ENCODE peak calls at places on chromosomes 6 and 20, in five cellular contexts. One of them, this sample, is unnamed.

GRCh38 chr6:56318851-56319250 is 71.5 kb upstream of the COL21A1 start:
- DNase-seq in A673: no peak
- DNase-seq in right cardiac atrium: no peak
- DNase-seq in upper lobe of right lung: no peak
- DNase-seq in GM23338: no peak
- DNase-seq in this sample: no peak

GRCh38 chr6:73511796-73512195 is 9.0 kb downstream of the EEF1A1 start:
- DNase-seq in upper lobe of right lung: no peak
- DNase-seq in GM23338: peak
- DNase-seq in right cardiac atrium: no peak
- DNase-seq in A673: no peak
- DNase-seq in this sample: peak

GRCh38 chr6:3731700-3732099 is 19.8 kb downstream of the PXDC1 start:
- DNase-seq in upper lobe of right lung: no peak
- DNase-seq in A673: no peak
- DNase-seq in right cardiac atrium: no peak
- DNase-seq in GM23338: no peak
- DNase-seq in this sample: no peak

GRCh38 chr20:63284544-63284949 is 8.4 kb upstream of the COL20A1 start:
- DNase-seq in A673: no peak
- DNase-seq in GM23338: no peak
- DNase-seq in right cardiac atrium: no peak
- DNase-seq in upper lobe of right lung: no peak
- DNase-seq in this sample: no peak

GRCh38 chr6:162670345-162670744 is 57.2 kb downstream of the PRKN start:
- DNase-seq in upper lobe of right lung: no peak
- DNase-seq in A673: no peak
- DNase-seq in right cardiac atrium: no peak
- DNase-seq in GM23338: no peak
- DNase-seq in this sample: no peak

GRCh38 chr6:170205534-170206316 is 85.2 kb downstream of the DLL1 start:
- DNase-seq in upper lobe of right lung: no peak
- DNase-seq in A673: no peak
- DNase-seq in right cardiac atrium: no peak
- DNase-seq in GM23338: no peak
- DNase-seq in this sample: peak

GRCh38 chr6:13915566-13916229 is 9.1 kb upstream of the RNF182 start:
- DNase-seq in GM23338: peak
- DNase-seq in right cardiac atrium: no peak
- DNase-seq in A673: no peak
- DNase-seq in upper lobe of right lung: no peak
- DNase-seq in this sample: no peak

GRCh38 chr6:121093928-121094327 is 240.4 kb downstream of the TBC1D32 start:
- DNase-seq in upper lobe of right lung: no peak
- DNase-seq in GM23338: no peak
- DNase-seq in A673: no peak
- DNase-seq in right cardiac atrium: no peak
- DNase-seq in this sample: no peak

GRCh38 chr20:31496761-31497295 is 17.4 kb upstream of the HM13 start:
- DNase-seq in right cardiac atrium: peak
- DNase-seq in upper lobe of right lung: no peak
- DNase-seq in A673: peak
- DNase-seq in GM23338: no peak
- DNase-seq in this sample: no peak

GRCh38 chr6:63537126-63537958 is 34.9 kb upstream of the LOC128125822 start:
- DNase-seq in GM23338: no peak
- DNase-seq in upper lobe of right lung: no peak
- DNase-seq in A673: peak
- DNase-seq in right cardiac atrium: no peak
- DNase-seq in this sample: no peak

GRCh38 chr6:149342525-149342924 is 25.0 kb downstream of the TAB2 start:
- DNase-seq in GM23338: no peak
- DNase-seq in A673: peak
- DNase-seq in right cardiac atrium: no peak
- DNase-seq in upper lobe of right lung: no peak
- DNase-seq in this sample: no peak

GRCh38 chr6:87401832-87402231 is 5.9 kb upstream of the CFAP206 start:
- DNase-seq in right cardiac atrium: no peak
- DNase-seq in A673: no peak
- DNase-seq in upper lobe of right lung: no peak
- DNase-seq in GM23338: no peak
- DNase-seq in this sample: no peak

GRCh38 chr20:2137552-2138201 is 36.0 kb downstream of the STK35 start:
- DNase-seq in GM23338: no peak
- DNase-seq in right cardiac atrium: no peak
- DNase-seq in upper lobe of right lung: no peak
- DNase-seq in A673: no peak
- DNase-seq in this sample: peak

GRCh38 chr6:167849846-167850459 is 23.2 kb downstream of the AFDN start:
- DNase-seq in A673: no peak
- DNase-seq in right cardiac atrium: no peak
- DNase-seq in upper lobe of right lung: no peak
- DNase-seq in GM23338: peak
- DNase-seq in this sample: no peak

GRCh38 chr6:99608059-99608885 is 1.6 kb downstream of the PRDM13 start:
- DNase-seq in GM23338: peak
- DNase-seq in upper lobe of right lung: no peak
- DNase-seq in right cardiac atrium: no peak
- DNase-seq in A673: no peak
- DNase-seq in this sample: no peak

GRCh38 chr20:54474866-54475265 is 527 bp upstream of the DOK5 start:
- DNase-seq in right cardiac atrium: no peak
- DNase-seq in A673: no peak
- DNase-seq in GM23338: peak
- DNase-seq in upper lobe of right lung: no peak
- DNase-seq in this sample: no peak

GRCh38 chr6:132007474-132008190 is 56.5 kb upstream of the CCN2 start:
- DNase-seq in A673: no peak
- DNase-seq in upper lobe of right lung: no peak
- DNase-seq in GM23338: no peak
- DNase-seq in right cardiac atrium: no peak
- DNase-seq in this sample: no peak

GRCh38 chr20:19817017-19817416 is 59.0 kb downstream of the RIN2 start:
- DNase-seq in upper lobe of right lung: no peak
- DNase-seq in GM23338: no peak
- DNase-seq in right cardiac atrium: peak
- DNase-seq in A673: no peak
- DNase-seq in this sample: peak

GRCh38 chr6:25266425-25267135 is 12.6 kb upstream of the CARMIL1 start:
- DNase-seq in A673: no peak
- DNase-seq in upper lobe of right lung: no peak
- DNase-seq in right cardiac atrium: no peak
- DNase-seq in GM23338: no peak
- DNase-seq in this sample: no peak

GRCh38 chr20:36218380-36219064 is 17.8 kb upstream of the AAR2 start:
- DNase-seq in right cardiac atrium: no peak
- DNase-seq in upper lobe of right lung: no peak
- DNase-seq in A673: no peak
- DNase-seq in GM23338: no peak
- DNase-seq in this sample: no peak

GRCh38 chr6:32271427-32271826 is 47.6 kb upstream of the NOTCH4 start:
- DNase-seq in GM23338: no peak
- DNase-seq in right cardiac atrium: no peak
- DNase-seq in A673: no peak
- DNase-seq in upper lobe of right lung: no peak
- DNase-seq in this sample: no peak

GRCh38 chr20:35899064-35899463 is 55.2 kb downstream of the SCAND1 start:
- DNase-seq in A673: no peak
- DNase-seq in GM23338: no peak
- DNase-seq in right cardiac atrium: no peak
- DNase-seq in upper lobe of right lung: no peak
- DNase-seq in this sample: no peak

GRCh38 chr20:38175221-38176030 is 10.4 kb upstream of the TGM2 start:
- DNase-seq in right cardiac atrium: no peak
- DNase-seq in GM23338: peak
- DNase-seq in A673: no peak
- DNase-seq in upper lobe of right lung: no peak
- DNase-seq in this sample: no peak

GRCh38 chr6:90393232-90393884 is 96.7 kb upstream of the BACH2 start:
- DNase-seq in right cardiac atrium: peak
- DNase-seq in GM23338: peak
- DNase-seq in A673: peak
- DNase-seq in upper lobe of right lung: no peak
- DNase-seq in this sample: peak

GRCh38 chr6:38713812-38714211 is 1.3 kb upstream of the DNAH8 start:
- DNase-seq in upper lobe of right lung: no peak
- DNase-seq in GM23338: peak
- DNase-seq in A673: no peak
- DNase-seq in right cardiac atrium: no peak
- DNase-seq in this sample: no peak

DNA sequence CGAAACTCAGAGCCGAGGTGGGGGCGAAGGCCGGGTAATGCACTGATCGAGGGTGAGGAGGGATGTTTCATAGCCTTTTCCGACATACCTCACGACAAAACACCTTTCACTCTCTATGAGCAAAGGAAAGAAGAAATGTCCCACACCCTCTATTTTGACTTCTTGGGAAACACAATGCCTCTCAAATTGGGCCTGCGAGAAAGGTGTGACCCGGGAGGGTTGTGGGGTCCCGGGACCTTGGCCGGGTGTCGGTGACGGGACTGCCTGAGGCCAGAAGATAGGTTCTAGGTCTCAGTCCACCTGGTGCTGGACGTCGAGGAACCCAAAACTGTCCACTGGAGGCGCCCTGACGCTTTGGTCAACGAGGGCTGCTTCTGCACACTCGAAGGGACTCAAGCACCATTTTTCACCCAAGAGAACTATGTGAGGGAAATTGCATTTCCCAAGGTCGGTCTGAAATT is 41.1 kb upstream of the OSTM1 start:
- DNase-seq in upper lobe of right lung: peak
- DNase-seq in right cardiac atrium: peak
- DNase-seq in A673: peak
- DNase-seq in GM23338: peak
- DNase-seq in this sample: no peak
- H3K4me3 ChIP-seq in upper lobe of right lung: peak
- H3K4me3 ChIP-seq in right cardiac atrium: no peak
- H3K4me3 ChIP-seq in A673: peak
- H3K4me3 ChIP-seq in GM23338: peak
- H3K4me3 ChIP-seq in this sample: no peak

GRCh38 chr6:46011241-46012085 is 4.2 kb downstream of the CLIC5 start:
- DNase-seq in GM23338: no peak
- DNase-seq in upper lobe of right lung: no peak
- DNase-seq in right cardiac atrium: peak
- DNase-seq in A673: no peak
- DNase-seq in this sample: peak

GRCh38 chr6:46010270-46010669 is 5.4 kb downstream of the CLIC5 start:
- DNase-seq in upper lobe of right lung: no peak
- DNase-seq in right cardiac atrium: no peak
- DNase-seq in A673: no peak
- DNase-seq in GM23338: no peak
- DNase-seq in this sample: no peak

GRCh38 chr6:46013639-46014038 is 2.0 kb downstream of the CLIC5 start:
- DNase-seq in GM23338: peak
- DNase-seq in upper lobe of right lung: no peak
- DNase-seq in right cardiac atrium: no peak
- DNase-seq in A673: no peak
- DNase-seq in this sample: no peak

GRCh38 chr6:46014054-46014453 is 1.6 kb downstream of the CLIC5 start:
- DNase-seq in A673: no peak
- DNase-seq in GM23338: no peak
- DNase-seq in right cardiac atrium: no peak
- DNase-seq in upper lobe of right lung: no peak
- DNase-seq in this sample: no peak

GRCh38 chr6:46010771-46011170 is 4.9 kb downstream of the CLIC5 start:
- DNase-seq in upper lobe of right lung: no peak
- DNase-seq in GM23338: no peak
- DNase-seq in A673: no peak
- DNase-seq in right cardiac atrium: no peak
- DNase-seq in this sample: peak
- H3K27ac ChIP-seq in upper lobe of right lung: peak
- H3K27ac ChIP-seq in GM23338: no peak
- H3K27ac ChIP-seq in A673: no peak
- H3K27ac ChIP-seq in right cardiac atrium: peak
- H3K27ac ChIP-seq in this sample: no peak

DNA sequence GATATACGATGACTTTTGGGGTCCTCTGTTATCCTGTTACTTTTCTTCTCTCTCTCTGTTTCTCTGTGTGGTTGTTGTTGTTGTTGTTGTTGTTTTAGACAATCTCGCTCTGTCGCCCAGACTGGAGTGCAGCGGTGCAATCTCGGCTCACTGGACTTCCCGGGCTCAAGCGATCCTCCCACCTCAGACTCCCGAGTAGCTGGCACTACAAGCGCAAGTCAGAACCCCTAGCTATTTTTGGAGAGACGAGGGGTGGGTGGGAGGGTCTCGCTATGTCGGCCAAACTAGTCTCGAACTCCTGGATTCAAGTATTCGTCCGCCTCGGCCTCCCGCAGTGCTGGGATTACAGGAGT is 19.1 kb upstream of the ABT1 start:
- DNase-seq in upper lobe of right lung: no peak
- DNase-seq in GM23338: peak
- DNase-seq in A673: no peak
- DNase-seq in right cardiac atrium: no peak
- DNase-seq in this sample: no peak
- H3K4me3 ChIP-seq in upper lobe of right lung: peak
- H3K4me3 ChIP-seq in GM23338: peak
- H3K4me3 ChIP-seq in A673: peak
- H3K4me3 ChIP-seq in right cardiac atrium: peak
- H3K4me3 ChIP-seq in this sample: no peak

GRCh38 chr6:104159045-104159618 is 700.6 kb downstream of the HACE1 start:
- DNase-seq in A673: no peak
- DNase-seq in GM23338: no peak
- DNase-seq in right cardiac atrium: no peak
- DNase-seq in upper lobe of right lung: no peak
- DNase-seq in this sample: no peak

GRCh38 chr6:104166055-104166668 is 693.6 kb downstream of the HACE1 start:
- DNase-seq in GM23338: no peak
- DNase-seq in A673: no peak
- DNase-seq in right cardiac atrium: no peak
- DNase-seq in upper lobe of right lung: no peak
- DNase-seq in this sample: no peak

GRCh38 chr6:104161960-104162669 is 697.6 kb downstream of the HACE1 start:
- DNase-seq in GM23338: peak
- DNase-seq in upper lobe of right lung: no peak
- DNase-seq in A673: no peak
- DNase-seq in right cardiac atrium: no peak
- DNase-seq in this sample: no peak
- H3K27ac ChIP-seq in GM23338: no peak
- H3K27ac ChIP-seq in upper lobe of right lung: no peak
- H3K27ac ChIP-seq in A673: no peak
- H3K27ac ChIP-seq in right cardiac atrium: no peak
- H3K27ac ChIP-seq in this sample: no peak

GRCh38 chr20:11993886-11994466 is 76.3 kb downstream of the BTBD3 start:
- DNase-seq in GM23338: peak
- DNase-seq in upper lobe of right lung: no peak
- DNase-seq in A673: peak
- DNase-seq in right cardiac atrium: no peak
- DNase-seq in this sample: no peak

GRCh38 chr20:11987526-11987925 is 69.8 kb downstream of the BTBD3 start:
- DNase-seq in upper lobe of right lung: no peak
- DNase-seq in right cardiac atrium: no peak
- DNase-seq in GM23338: no peak
- DNase-seq in A673: no peak
- DNase-seq in this sample: no peak

GRCh38 chr20:11989018-11989771 is 71.5 kb downstream of the BTBD3 start:
- DNase-seq in right cardiac atrium: no peak
- DNase-seq in upper lobe of right lung: no peak
- DNase-seq in A673: no peak
- DNase-seq in GM23338: no peak
- DNase-seq in this sample: no peak

GRCh38 chr20:11995750-11996567 is 78.3 kb downstream of the BTBD3 start:
- DNase-seq in A673: no peak
- DNase-seq in GM23338: no peak
- DNase-seq in right cardiac atrium: no peak
- DNase-seq in upper lobe of right lung: no peak
- DNase-seq in this sample: peak

GRCh38 chr20:11992426-11992825 is 74.7 kb downstream of the BTBD3 start:
- DNase-seq in right cardiac atrium: no peak
- DNase-seq in upper lobe of right lung: no peak
- DNase-seq in A673: no peak
- DNase-seq in GM23338: no peak
- DNase-seq in this sample: no peak
- H3K4me3 ChIP-seq in right cardiac atrium: no peak
- H3K4me3 ChIP-seq in upper lobe of right lung: no peak
- H3K4me3 ChIP-seq in A673: no peak
- H3K4me3 ChIP-seq in GM23338: no peak
- H3K4me3 ChIP-seq in this sample: no peak